ENCODE peak calls at places on chromosome X, in seven cellular contexts. X is T follicular helper cell, Y is cardiac fibroblast, R is NCI-H774, U is kidney tubule cell, D is RKO, W is GM20000. L is an unnamed sample.

GRCh38 chrX:134566506-134566905 is 91.8 kb downstream of the PLAC1 start:
- DNase-seq in X (no peak), Y (peak; percentile 17), U (no peak), D (no peak), W (no peak), R (no peak), L (no peak)

GRCh38 chrX:44898411-44899221 is 25.6 kb downstream of the KDM6A start:
- DNase-seq in D (no peak), U (no peak), Y (no peak), R (peak; percentile 13), W (no peak), X (no peak), L (no peak)

GRCh38 chrX:149682956-149683947 is 28.6 kb upstream of the MAGEA11 start:
- DNase-seq in Y (no peak), W (no peak), R (no peak), D (no peak), X (no peak), U (no peak), L (no peak)

GRCh38 chrX:8743126-8743732 is 11.3 kb upstream of the ANOS1 start:
- DNase-seq in W (peak; percentile 22), D (peak; percentile 46), Y (peak; percentile 43), U (peak; percentile 58), R (no peak), X (peak; percentile 54), L (peak; percentile 26)

GRCh38 chrX:66015152-66015827 is 24.6 kb downstream of the VSIG4 start:
- DNase-seq in W (peak; percentile 12), D (no peak), R (no peak), U (no peak), X (no peak), Y (no peak), L (no peak)

GRCh38 chrX:10104958-10105658 is 51.7 kb upstream of the CLCN4 start:
- DNase-seq in U (no peak), R (no peak), Y (peak; percentile 42), W (no peak), D (no peak), X (no peak), L (no peak)

GRCh38 chrX:13357925-13358324 is 38.1 kb upstream of the ATXN3L start:
- DNase-seq in W (no peak), Y (peak; percentile 58), R (no peak), D (no peak), U (no peak), X (no peak), L (peak; percentile 20)

GRCh38 chrX:53494427-53494826 is 60.3 kb upstream of the HSD17B10 start:
- DNase-seq in Y (peak; percentile 43), R (no peak), D (no peak), X (no peak), U (no peak), W (no peak), L (no peak)

GRCh38 chrX:9997524-9997923 is 30.4 kb downstream of the CLDN34 start:
- DNase-seq in R (no peak), Y (no peak), W (peak; percentile 41), X (no peak), U (no peak), D (no peak), L (no peak)

GRCh38 chrX:119041175-119041574 is 31.6 kb upstream of the CT47C1 start:
- DNase-seq in D (peak; percentile 88), R (no peak), W (no peak), U (peak; percentile 79), Y (peak; percentile 88), X (no peak), L (peak; percentile 25)

GRCh38 chrX:80816051-80816450 is 6.4 kb upstream of the BRWD3 start:
- DNase-seq in Y (no peak), R (no peak), X (no peak), D (no peak), U (no peak), W (no peak), L (no peak)

GRCh38 chrX:129698150-129698549 is 40.6 kb upstream of the XPNPEP2 start:
- DNase-seq in Y (no peak), R (peak; percentile 9), X (no peak), W (no peak), U (no peak), D (no peak), L (peak; percentile 36)

GRCh38 chrX:91080822-91081221 is 353.8 kb upstream of the PABPC5 start:
- DNase-seq in Y (no peak), X (no peak), U (no peak), W (no peak), R (no peak), D (no peak), L (no peak)

GRCh38 chrX:11423362-11423818 is 130.2 kb downstream of the AMELX start:
- DNase-seq in X (no peak), U (peak; percentile 75), W (peak; percentile 40), D (peak; percentile 57), Y (peak; percentile 64), R (no peak), L (no peak)

GRCh38 chrX:18377802-18378201 is 23.3 kb upstream of the SCML2 start:
- DNase-seq in R (peak; percentile 23), D (no peak), X (no peak), Y (peak; percentile 34), W (peak; percentile 27), U (peak; percentile 54), L (no peak)